ENCODE peak calls at places on chromosomes 7 and 10, in nine cellular contexts. H is cardiac fibroblast; V is AG09309; U is Panc1; A is osteoblast; G is astrocyte of the cerebellum; B is activated CD8-positive, alpha-beta T cell treated with anti-CD3 and anti-CD28 coated beads for 36 hours; J is kidney epithelial cell; P is OCI-LY7. T is an unnamed sample.

GRCh38 chr7:43501881-43502280 is 81.0 kb upstream of the STK17A start:
- DNase-seq in H (peak; percentile 54), V (no peak), U (no peak), A (no peak), G (peak; percentile 65), B (no peak), J (no peak), P (no peak), T (no peak)

GRCh38 chr7:21617916-21618390 is 75.1 kb downstream of the DNAH11 start:
- DNase-seq in H (peak; percentile 95), V (peak; percentile 23), U (peak; percentile 47), A (no peak), G (peak; percentile 39), B (no peak), J (no peak), P (no peak), T (peak; percentile 83)

GRCh38 chr7:82163586-82163985 is 280.0 kb downstream of the CACNA2D1 start:
- DNase-seq in H (no peak), V (no peak), U (no peak), A (no peak), G (no peak), B (no peak), J (no peak), P (no peak), T (no peak)

GRCh38 chr7:47757946-47758371 is 176.0 kb upstream of the TNS3 start:
- DNase-seq in H (peak; percentile 92), V (peak; percentile 73), U (no peak), A (peak; percentile 91), G (peak; percentile 78), B (no peak), J (no peak), P (no peak), T (no peak)

GRCh38 chr7:158530800-158531609 is 56.6 kb downstream of the PTPRN2 start:
- DNase-seq in H (no peak), V (no peak), U (no peak), A (no peak), G (no peak), B (no peak), J (no peak), P (no peak), T (no peak)

GRCh38 chr7:151172273-151173141 is 5.0 kb upstream of the GBX1 start:
- DNase-seq in H (peak; percentile 66), V (no peak), U (peak; percentile 54), A (peak; percentile 99), G (peak; percentile 18), B (peak; percentile 84), J (no peak), P (peak; percentile 72), T (no peak)

GRCh38 chr10:31083765-31084184 is 52.1 kb upstream of the ZNF438 start:
- DNase-seq in H (peak; percentile 76), V (no peak), U (no peak), A (peak; percentile 68), G (no peak), B (peak; percentile 80), J (no peak), P (peak; percentile 15), T (no peak)

GRCh38 chr10:52215745-52216361 is 98.2 kb upstream of the DKK1 start:
- DNase-seq in H (peak; percentile 87), V (no peak), U (peak; percentile 65), A (no peak), G (peak; percentile 70), B (peak; percentile 54), J (peak; percentile 32), P (peak; percentile 68), T (no peak)

GRCh38 chr10:14616465-14616864 is 158.2 kb downstream of the FAM107B start:
- DNase-seq in H (no peak), V (no peak), U (no peak), A (no peak), G (no peak), B (no peak), J (no peak), P (no peak), T (no peak)

GRCh38 chr10:14611971-14612693 is 162.6 kb downstream of the FAM107B start:
- DNase-seq in H (no peak), V (no peak), U (no peak), A (no peak), G (no peak), B (no peak), J (no peak), P (no peak), T (no peak)

GRCh38 chr10:14613570-14613918 is 161.2 kb downstream of the FAM107B start:
- DNase-seq in H (no peak), V (no peak), U (no peak), A (no peak), G (no peak), B (no peak), J (no peak), P (no peak), T (no peak)

GRCh38 chr10:14609178-14609577 is 165.5 kb downstream of the FAM107B start:
- DNase-seq in H (no peak), V (no peak), U (no peak), A (no peak), G (no peak), B (no peak), J (no peak), P (no peak), T (no peak)

GRCh38 chr10:14612873-14613569 is 161.7 kb downstream of the FAM107B start:
- DNase-seq in H (no peak), V (no peak), U (no peak), A (no peak), G (no peak), B (no peak), J (no peak), P (no peak), T (no peak)
- TF ChIP-seq CTCF in H (no peak), V (no peak), U (no peak), A (no peak), G (no peak), B (no peak), J (no peak), P (no peak), T (no peak)

GRCh38 chr10:11105676-11106004 is 88.0 kb downstream of the CELF2 start:
- DNase-seq in H (no peak), V (no peak), U (no peak), A (no peak), G (no peak), B (no peak), J (no peak), P (no peak), T (no peak)

GRCh38 chr10:11107953-11108352 is 90.3 kb downstream of the CELF2 start:
- DNase-seq in H (no peak), V (no peak), U (no peak), A (no peak), G (no peak), B (no peak), J (no peak), P (no peak), T (no peak)

GRCh38 chr10:11108356-11108755 is 90.7 kb downstream of the CELF2 start:
- DNase-seq in H (no peak), V (no peak), U (no peak), A (no peak), G (no peak), B (no peak), J (no peak), P (no peak), T (no peak)

GRCh38 chr10:11106621-11107374 is 89.1 kb downstream of the CELF2 start:
- DNase-seq in H (no peak), V (no peak), U (no peak), A (no peak), G (no peak), B (no peak), J (no peak), P (no peak), T (no peak)

DNA sequence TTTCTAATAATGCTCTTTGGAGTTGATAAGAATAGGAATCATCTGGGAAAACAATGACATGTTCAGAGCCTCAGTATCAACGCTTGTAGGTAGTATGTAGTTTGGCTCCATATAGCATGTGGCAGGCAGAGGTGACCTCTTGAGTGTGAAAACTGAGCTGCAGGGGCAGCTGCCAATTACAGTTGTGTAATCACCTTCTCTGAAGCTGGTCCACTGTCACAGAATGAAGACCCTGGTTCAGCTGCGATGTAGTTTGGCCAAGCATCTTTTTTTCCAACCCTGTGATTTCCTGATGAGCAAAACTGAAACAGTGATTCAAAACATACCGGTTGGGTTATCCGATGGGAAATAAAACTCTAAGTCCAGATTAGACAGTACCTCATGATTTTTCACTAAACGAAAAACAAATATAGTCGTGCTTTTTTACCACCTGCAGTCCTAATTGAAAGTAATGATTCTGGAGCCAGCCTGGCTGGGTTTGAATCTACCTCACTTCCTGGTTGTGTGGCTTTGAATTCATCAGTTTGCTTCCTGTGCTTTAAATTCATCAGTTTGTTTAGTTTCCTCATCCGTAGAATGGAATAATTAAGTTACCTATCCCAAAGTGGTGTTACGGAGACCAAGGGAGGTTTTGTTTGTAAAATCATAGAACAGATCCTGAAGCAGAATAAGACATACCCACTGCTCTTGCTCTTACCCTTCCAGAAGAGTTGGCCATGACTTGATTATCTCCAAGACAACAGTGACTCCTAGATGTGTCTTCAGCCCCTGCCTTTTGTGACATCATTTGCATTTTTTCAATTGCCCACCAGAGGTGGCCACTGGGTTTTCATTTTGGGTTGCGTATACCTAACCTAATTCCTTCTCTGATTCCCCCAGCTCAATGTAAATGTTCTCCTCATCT is 87.4 kb downstream of the CELF2 start:
- DNase-seq in H (no peak), V (no peak), U (no peak), A (no peak), G (no peak), B (peak; percentile 36), J (no peak), P (no peak), T (no peak)
- TF ChIP-seq CTCF in H (no peak), V (no peak), U (no peak), A (no peak), G (no peak), B (no peak), J (no peak), P (no peak), T (no peak)

DNA sequence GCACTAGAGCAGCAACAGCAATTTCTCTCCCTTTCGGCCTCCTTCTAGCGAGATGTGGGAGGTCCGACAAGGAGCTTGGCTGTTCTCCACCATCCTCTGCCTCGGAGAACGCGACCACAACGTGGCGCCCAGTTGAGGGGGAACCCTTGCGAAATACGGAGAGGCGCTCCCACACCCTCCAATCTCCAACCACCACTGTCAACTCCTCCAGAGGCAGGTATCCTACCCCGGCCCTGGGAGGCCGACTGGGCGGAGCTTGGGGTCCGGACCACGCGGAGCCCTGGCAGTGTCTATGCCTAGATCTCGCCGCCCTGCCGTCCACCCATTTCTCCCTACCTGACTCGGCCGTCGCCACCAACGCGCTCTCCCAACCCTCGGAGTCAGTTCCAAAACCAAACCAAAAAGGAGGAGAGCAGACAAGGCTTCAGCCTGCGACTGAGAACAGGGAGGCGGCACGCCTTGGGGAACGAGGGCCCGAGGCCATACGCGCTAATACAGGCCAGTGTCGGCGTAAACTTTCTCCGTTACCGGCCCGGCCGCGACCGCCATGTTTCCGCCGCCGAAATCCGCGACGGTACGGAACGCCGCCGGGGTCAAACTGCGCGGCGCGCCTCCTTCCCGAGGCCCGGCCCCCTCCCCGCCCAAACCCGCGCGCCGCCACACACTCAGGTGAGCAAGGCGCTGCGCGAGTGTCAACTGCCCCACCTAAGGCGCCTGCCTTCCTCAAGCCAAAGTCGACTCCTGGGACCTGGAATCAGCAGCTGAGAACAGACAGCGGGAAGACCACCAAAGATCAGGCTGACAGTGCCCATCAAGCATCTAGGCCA is at the start of gene TMEM168:
- DNase-seq in H (peak; percentile 85), V (peak; percentile 16), U (no peak), A (peak; percentile 91), G (peak; percentile 63), B (peak; percentile 87), J (peak; percentile 26), P (peak; percentile 52), T (peak; percentile 57)
- TF ChIP-seq CTCF in H (no peak), V (no peak), U (no peak), A (no peak), G (no peak), B (no peak), J (no peak), P (no peak), T (no peak)

GRCh38 chr7:13411641-13412040 is 577.8 kb downstream of the ETV1 start:
- DNase-seq in H (no peak), V (no peak), U (no peak), A (no peak), G (no peak), B (no peak), J (no peak), P (no peak), T (no peak)

GRCh38 chr7:13414181-13414580 is 575.3 kb downstream of the ETV1 start:
- DNase-seq in H (no peak), V (no peak), U (no peak), A (no peak), G (no peak), B (no peak), J (no peak), P (no peak), T (no peak)

GRCh38 chr7:13416071-13416470 is 573.4 kb downstream of the ETV1 start:
- DNase-seq in H (no peak), V (no peak), U (no peak), A (no peak), G (peak; percentile 18), B (no peak), J (no peak), P (no peak), T (no peak)

GRCh38 chr7:13416544-13416943 is 572.9 kb downstream of the ETV1 start:
- DNase-seq in H (no peak), V (no peak), U (no peak), A (no peak), G (no peak), B (no peak), J (no peak), P (no peak), T (no peak)

DNA sequence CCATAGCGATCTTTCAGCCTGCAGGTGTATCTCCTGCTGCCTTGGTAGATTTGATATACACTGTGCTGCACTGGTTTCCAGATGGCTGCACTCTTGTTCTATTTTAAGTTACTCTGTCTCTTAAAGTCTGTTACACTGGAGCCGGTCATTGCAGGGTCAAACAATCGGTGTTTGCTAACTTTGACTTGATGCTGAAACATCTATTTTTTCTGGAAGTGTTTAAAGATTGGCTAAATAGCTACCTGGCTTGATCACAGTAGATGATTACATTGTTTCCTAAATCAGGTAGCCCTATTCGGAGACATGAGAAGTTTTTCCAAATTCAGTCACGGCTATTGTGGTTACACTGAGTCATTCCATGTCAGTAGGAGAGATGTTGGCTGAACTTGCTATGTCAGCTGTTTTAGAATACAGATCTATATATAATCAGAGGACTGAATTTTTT is 574.8 kb downstream of the ETV1 start:
- DNase-seq in H (peak; percentile 13), V (no peak), U (peak; percentile 15), A (no peak), G (peak; percentile 64), B (no peak), J (peak; percentile 25), P (no peak), T (no peak)
- TF ChIP-seq CTCF in H (no peak), V (no peak), U (peak; percentile 11), A (no peak), G (no peak), B (no peak), J (no peak), P (no peak), T (peak; percentile 17)

T was measured in LNCaP clone FGC.